ENCODE peak calls at places on chromosomes 11 and 22, in six cellular contexts. X, L, B, D, C and K are unnamed samples.

GRCh38 chr11:46505741-46506485 is 87.9 kb downstream of the AMBRA1 start:
- DNase-seq in X (no peak), L (no peak), B (no peak), D (no peak), C (no peak), K (no peak)

GRCh38 chr11:16126361-16126760 is 230.0 kb downstream of the SOX6 start:
- DNase-seq in X (peak; percentile 14), L (no peak), B (peak; percentile 21), D (no peak), C (no peak), K (no peak)

GRCh38 chr22:22099194-22099486 is 116.6 kb upstream of the TOP3B start:
- DNase-seq in X (no peak), L (no peak), B (no peak), D (no peak), C (no peak), K (no peak)

GRCh38 chr22:45335021-45335818 is 25.5 kb downstream of the FAM118A start:
- DNase-seq in X (no peak), L (no peak), B (no peak), D (no peak), C (no peak), K (no peak)

GRCh38 chr22:44752285-44753188 is at the start of gene ARHGAP8:
- DNase-seq in X (no peak), L (peak; percentile 38), B (peak; percentile 79), D (no peak), C (no peak), K (no peak)

GRCh38 chr11:98455500-98456186 is 565.1 kb upstream of the CNTN5 start:
- DNase-seq in X (no peak), L (peak; percentile 5), B (no peak), D (no peak), C (no peak), K (no peak)

GRCh38 chr11:65894034-65894591 is 3.6 kb downstream of the CCDC85B start:
- DNase-seq in X (no peak), L (no peak), B (no peak), D (no peak), C (no peak), K (no peak)

GRCh38 chr11:58923300-58923788 is 15.9 kb upstream of the GLYATL1 start:
- DNase-seq in X (peak; percentile 75), L (peak; percentile 84), B (no peak), D (peak; percentile 37), C (peak; percentile 26), K (no peak)

GRCh38 chr11:64007160-64007628 is 21.0 kb downstream of the OTUB1 start:
- DNase-seq in X (no peak), L (no peak), B (peak; percentile 35), D (peak; percentile 13), C (peak; percentile 50), K (peak; percentile 56)

GRCh38 chr22:49826603-49827306 is 918 bp downstream of the BRD1 start:
- DNase-seq in X (no peak), L (peak; percentile 35), B (peak; percentile 27), D (peak; percentile 2), C (peak; percentile 22), K (peak; percentile 50)

GRCh38 chr22:38320605-38321402 is 3.6 kb upstream of the CSNK1E start:
- DNase-seq in X (no peak), L (no peak), B (no peak), D (no peak), C (no peak), K (no peak)

GRCh38 chr11:47355283-47356128 is 3.0 kb upstream of the MYBPC3 start:
- DNase-seq in X (peak; percentile 49), L (peak; percentile 94), B (peak; percentile 96), D (peak; percentile 86), C (peak; percentile 86), K (no peak)

GRCh38 chr11:104332110-104332509 is 168.2 kb upstream of the PDGFD start:
- DNase-seq in X (no peak), L (peak; percentile 18), B (no peak), D (no peak), C (no peak), K (no peak)

GRCh38 chr11:67071420-67072284 is 15.0 kb downstream of the RHOD start:
- DNase-seq in X (no peak), L (peak; percentile 17), B (peak; percentile 19), D (no peak), C (no peak), K (peak; percentile 71)

GRCh38 chr11:16897460-16898061 is 116.7 kb downstream of the PLEKHA7 start:
- DNase-seq in X (no peak), L (no peak), B (no peak), D (no peak), C (no peak), K (no peak)

GRCh38 chr11:57479925-57480324 is 19.6 kb downstream of the RTN4RL2 start:
- DNase-seq in X (no peak), L (no peak), B (no peak), D (no peak), C (no peak), K (no peak)

GRCh38 chr11:75380716-75381420 is 18.4 kb upstream of the RPS3 start:
- DNase-seq in X (no peak), L (no peak), B (peak; percentile 64), D (no peak), C (no peak), K (peak; percentile 62)

GRCh38 chr22:47043835-47044721 is 281.6 kb downstream of the TBC1D22A start:
- DNase-seq in X (no peak), L (peak; percentile 27), B (no peak), D (no peak), C (peak; percentile 47), K (peak; percentile 37)

GRCh38 chr22:37556750-37557149 is 3.5 kb upstream of the CDC42EP1 start:
- DNase-seq in X (no peak), L (no peak), B (no peak), D (no peak), C (no peak), K (no peak)

DNA sequence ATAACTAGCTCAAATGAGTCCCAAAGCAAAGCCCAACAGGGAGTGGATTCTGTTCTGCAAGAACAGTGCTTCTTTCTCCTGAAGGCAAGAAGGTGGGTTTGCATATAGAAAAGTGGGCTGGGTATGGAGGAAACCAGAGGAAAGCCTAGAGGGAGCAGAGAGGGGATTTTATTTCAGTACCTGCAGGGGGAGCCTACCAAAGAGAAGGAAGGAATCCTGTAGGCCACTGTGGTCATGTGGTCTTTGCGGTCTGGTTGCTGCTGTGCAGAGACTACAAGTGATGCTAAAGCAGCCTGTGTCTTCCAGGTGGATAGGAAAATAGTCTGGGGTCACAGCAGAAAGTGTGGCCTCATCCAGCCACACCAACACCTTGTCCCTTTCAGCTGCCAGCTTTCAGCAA is 33.2 kb upstream of the ZBTB16 start:
- DNase-seq in X (no peak), L (peak; percentile 34), B (no peak), D (no peak), C (no peak), K (no peak)
- TF ChIP-seq CTCF in X (peak; percentile 6), L (no peak), B (no peak), D (peak; percentile 31), C (no peak), K (no peak)

DNA sequence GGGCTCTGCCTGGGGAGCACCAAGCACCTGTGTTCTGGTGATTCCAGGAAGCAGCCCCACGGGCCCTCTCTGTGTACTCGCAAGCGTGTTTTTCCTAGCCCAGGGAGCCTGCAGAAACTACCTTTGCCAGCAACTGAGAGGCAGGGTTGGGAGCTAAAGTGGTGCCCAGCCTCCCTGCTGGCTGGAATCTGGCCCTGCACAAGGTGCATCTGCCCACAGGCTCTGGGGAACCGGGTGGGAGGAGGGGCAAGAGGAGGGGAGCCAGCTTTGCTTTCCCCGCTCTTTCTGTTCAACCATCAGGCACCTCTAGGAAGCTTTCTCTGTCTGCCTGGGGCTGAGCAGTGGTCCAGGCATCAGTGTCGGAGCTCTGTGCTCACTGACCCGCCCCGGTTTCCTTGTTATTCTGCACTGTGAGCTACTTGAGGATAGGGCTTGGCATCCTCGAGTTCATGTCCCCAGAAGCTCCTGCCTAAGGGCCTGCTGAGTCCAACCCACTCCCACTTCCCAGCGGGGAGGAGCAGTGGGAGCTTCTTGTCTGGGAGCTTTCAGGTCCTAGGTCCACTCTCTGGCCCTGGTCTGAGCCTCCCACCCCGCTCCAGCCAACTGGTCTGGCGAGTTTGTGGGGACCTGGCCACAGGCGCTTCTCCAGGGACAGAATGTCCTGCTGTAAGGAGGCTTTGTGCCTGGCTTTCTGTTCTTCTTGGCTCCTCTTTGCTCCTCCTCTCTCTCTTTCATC is 14.9 kb downstream of the DAGLA start:
- DNase-seq in X (no peak), L (no peak), B (peak; percentile 51), D (no peak), C (no peak), K (no peak)
- TF ChIP-seq CTCF in X (peak; percentile 15), L (no peak), B (no peak), D (peak; percentile 27), C (peak; percentile 12), K (no peak)

GRCh38 chr22:41589260-41589600 is 410 bp downstream of the PMM1 start:
- DNase-seq in X (no peak), L (no peak), B (peak; percentile 12), D (no peak), C (no peak), K (no peak)
- TF ChIP-seq CTCF in X (no peak), L (no peak), B (no peak), D (no peak), C (no peak), K (no peak)

DNA sequence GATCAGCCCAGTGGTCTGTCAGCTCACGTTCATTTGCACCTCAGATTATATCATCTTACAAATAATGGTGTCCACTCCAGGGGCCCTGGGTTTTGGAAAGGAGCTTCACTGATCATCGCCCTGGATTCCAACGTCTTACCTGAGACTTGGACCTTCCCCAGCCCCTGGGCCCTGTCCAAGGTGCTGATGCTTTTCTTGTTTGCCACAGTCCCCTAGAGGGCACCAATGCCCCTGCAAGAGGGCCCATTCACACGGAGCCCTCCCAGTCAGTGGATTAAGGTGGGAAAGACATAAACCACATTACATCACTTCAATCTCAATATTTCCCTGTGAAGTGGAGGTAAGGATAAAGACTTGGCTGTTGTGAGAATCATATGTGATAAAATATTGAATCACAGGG is 167.2 kb downstream of the BUD13 start:
- DNase-seq in X (peak; percentile 3), L (peak; percentile 71), B (peak; percentile 60), D (no peak), C (no peak), K (no peak)
- TF ChIP-seq CTCF in X (peak; percentile 66), L (peak; percentile 16), B (peak; percentile 26), D (peak; percentile 28), C (peak; percentile 20), K (no peak)

GRCh38 chr11:44623321-44623715 is 57.9 kb downstream of the CD82 start:
- DNase-seq in X (no peak), L (no peak), B (no peak), D (no peak), C (no peak), K (peak; percentile 39)
- TF ChIP-seq CTCF in X (no peak), L (no peak), B (no peak), D (no peak), C (no peak), K (no peak)

GRCh38 chr22:43289976-43290663 is 53.1 kb downstream of the SCUBE1 start:
- DNase-seq in X (no peak), L (peak; percentile 50), B (no peak), D (peak; percentile 8), C (peak; percentile 41), K (no peak)
- TF ChIP-seq CTCF in X (no peak), L (no peak), B (no peak), D (no peak), C (no peak), K (no peak)

GRCh38 chr11:61161190-61162091 is at the start of gene VPS37C:
- DNase-seq in X (peak; percentile 60), L (peak; percentile 82), B (peak; percentile 95), D (peak; percentile 77), C (peak; percentile 81), K (peak; percentile 93)
- TF ChIP-seq CTCF in X (peak; percentile 12), L (peak; percentile 4), B (no peak), D (peak; percentile 75), C (no peak), K (no peak)